ENCODE peak calls at places on chromosome 11, in ten cellular contexts. P, D, Q, J, Y, T, R, V, E and W are unnamed samples.

GRCh38 chr11:109772846-109773400 is 320.3 kb upstream of the ZC3H12C start:
- DNase-seq in J (no peak), R (no peak), V (no peak), E (peak; percentile 67), Y (no peak), D (no peak), Q (no peak), T (no peak), P (no peak), W (no peak)

GRCh38 chr11:110158317-110159200 is 65.4 kb downstream of the ZC3H12C start:
- DNase-seq in V (no peak), Y (no peak), E (no peak), R (no peak), Q (no peak), D (no peak), T (no peak), P (no peak), J (no peak), W (no peak)

GRCh38 chr11:32809313-32809712 is 14.9 kb upstream of the CCDC73 start:
- DNase-seq in T (peak; percentile 78), D (peak; percentile 5), V (peak; percentile 84), R (peak; percentile 85), J (peak; percentile 85), Q (peak; percentile 72), P (no peak), Y (peak; percentile 44), E (peak; percentile 67), W (peak; percentile 40)

GRCh38 chr11:44403587-44404322 is 93.8 kb upstream of the ALX4 start:
- DNase-seq in V (no peak), T (no peak), P (no peak), R (no peak), J (no peak), E (no peak), Q (no peak), Y (no peak), D (no peak), W (no peak)

GRCh38 chr11:83206771-83207413 is 13.4 kb downstream of the ANKRD42 start:
- DNase-seq in Y (no peak), P (no peak), V (no peak), Q (no peak), E (no peak), R (no peak), T (no peak), D (no peak), J (no peak), W (no peak)

GRCh38 chr11:9569588-9570164 is 3.8 kb upstream of the WEE1 start:
- DNase-seq in Q (no peak), E (no peak), D (no peak), J (no peak), T (no peak), R (no peak), V (no peak), P (no peak), Y (no peak), W (no peak)

GRCh38 chr11:1131033-1131911 is 26.5 kb upstream of the MUC5AC start:
- DNase-seq in D (no peak), R (no peak), Q (no peak), P (peak; percentile 46), E (no peak), Y (no peak), T (peak; percentile 30), V (no peak), J (no peak), W (no peak)

GRCh38 chr11:10275714-10276113 is 18.3 kb downstream of the SBF2 start:
- DNase-seq in P (no peak), V (peak; percentile 24), J (no peak), D (no peak), T (no peak), R (no peak), E (no peak), Y (no peak), Q (no peak), W (no peak)

GRCh38 chr11:7965386-7965785 is at the start of gene NLRP10:
- DNase-seq in Q (peak; percentile 95), R (no peak), Y (peak; percentile 85), E (no peak), V (peak; percentile 85), T (no peak), J (peak; percentile 39), P (no peak), D (no peak), W (peak; percentile 76)

GRCh38 chr11:34618406-34618805 is 2.5 kb upstream of the EHF start:
- DNase-seq in V (no peak), Y (no peak), P (no peak), R (no peak), J (no peak), T (no peak), E (no peak), Q (no peak), D (no peak), W (no peak)

GRCh38 chr11:123654566-123655081 is at the start of gene SCN3B:
- DNase-seq in Y (peak; percentile 53), D (no peak), Q (peak; percentile 61), J (peak; percentile 59), P (peak; percentile 91), V (peak; percentile 74), R (peak; percentile 62), T (peak; percentile 87), E (peak; percentile 96), W (peak; percentile 26)

GRCh38 chr11:79274636-79275315 is 166.1 kb downstream of the TENM4 start:
- DNase-seq in J (no peak), D (no peak), P (no peak), R (peak; percentile 19), V (no peak), T (no peak), Y (no peak), E (no peak), Q (peak; percentile 77), W (peak; percentile 32)

DNA sequence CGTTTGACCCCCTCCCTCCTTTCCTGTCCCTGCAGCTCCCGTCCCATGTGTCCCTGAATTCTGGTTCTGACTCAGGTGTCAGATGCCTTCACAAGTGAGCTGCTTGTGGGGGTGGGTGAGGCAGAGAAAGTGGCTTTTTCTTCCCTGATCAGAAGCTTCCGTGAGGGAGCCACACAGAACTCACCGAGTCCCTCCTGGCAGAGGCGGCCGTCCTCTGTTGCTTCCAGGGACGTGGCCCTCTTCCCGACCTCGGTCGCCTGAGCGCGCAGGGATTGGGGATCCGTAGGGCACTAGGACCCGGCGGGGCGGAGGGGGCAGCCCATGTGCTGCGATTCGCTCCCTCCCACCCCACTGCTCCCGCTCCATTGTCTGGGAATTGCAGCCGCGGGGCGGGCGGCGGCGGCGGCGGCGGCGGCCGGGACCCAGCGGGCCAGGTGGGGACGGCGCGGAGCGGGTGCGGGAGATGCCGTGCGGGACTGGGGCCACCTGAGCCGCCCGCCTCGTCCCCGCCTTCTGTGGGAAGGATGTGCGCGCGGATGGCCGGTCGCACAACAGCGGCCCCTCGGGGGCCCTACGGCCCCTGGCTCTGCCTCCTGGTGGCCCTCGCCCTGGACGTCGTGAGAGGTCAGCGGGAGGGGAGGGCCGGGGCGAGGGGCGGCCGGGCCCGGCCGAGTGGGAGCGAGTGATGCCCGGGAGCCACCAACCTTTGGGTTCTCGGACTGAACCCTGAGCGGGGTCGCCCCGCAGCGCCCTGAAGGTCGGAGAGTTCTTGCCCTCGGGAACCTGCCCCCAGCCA is at the start of gene TMEM132A:
- DNase-seq in R (peak; percentile 66), Q (peak; percentile 68), Y (peak; percentile 75), P (peak; percentile 89), T (peak; percentile 91), J (peak; percentile 62), V (peak; percentile 82), D (no peak), E (peak; percentile 80), W (peak; percentile 8)
- H3K4me3 ChIP-seq in R (peak within 1 kb of the TSS; percentile 69), Q (peak within 1 kb of the TSS; percentile 65), Y (peak within 1 kb of the TSS; percentile 51), P (peak within 1 kb of the TSS; percentile 48), T (peak within 1 kb of the TSS; percentile 68), J (peak within 1 kb of the TSS; percentile 66), V (peak within 1 kb of the TSS; percentile 85), D (peak within 1 kb of the TSS; percentile 51), E (peak within 1 kb of the TSS; percentile 70), W (peak within 1 kb of the TSS; percentile 82)

DNA sequence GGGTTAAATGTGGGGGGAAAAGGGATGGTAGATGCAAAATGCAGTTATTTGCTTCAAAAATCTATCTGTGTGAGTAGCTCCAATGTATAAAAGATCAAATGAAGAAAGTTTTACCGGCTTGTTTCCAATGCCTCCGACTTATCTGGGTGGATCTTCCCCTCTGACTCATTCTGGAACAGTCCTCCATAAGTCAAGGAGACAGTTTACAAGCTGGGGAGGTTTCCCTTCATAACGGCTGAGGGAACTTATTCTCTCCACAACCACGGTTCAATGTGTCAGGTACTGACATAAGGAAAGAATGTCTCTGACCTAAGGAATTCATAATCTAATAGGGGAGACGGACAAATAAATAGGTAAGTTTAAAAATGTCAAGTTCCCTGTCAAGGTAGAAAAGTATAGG is 49.7 kb upstream of the BIRC3 start:
- DNase-seq in V (peak; percentile 81), D (no peak), T (no peak), J (peak; percentile 39), Q (peak; percentile 81), Y (no peak), R (no peak), E (no peak), P (no peak), W (no peak)
- H3K4me3 ChIP-seq in V (peak overlapping the region; percentile 85), D (no peak overlapping the region), T (no peak overlapping the region), J (no peak overlapping the region), Q (peak overlapping the region; percentile 44), Y (peak overlapping the region; percentile 50), R (no peak overlapping the region), E (no peak overlapping the region), P (no peak overlapping the region), W (no peak overlapping the region)

GRCh38 chr11:117230981-117231636 is 764 bp downstream of the PCSK7 start:
- DNase-seq in T (no peak), E (no peak), R (no peak), V (peak; percentile 46), Q (no peak), P (no peak), D (no peak), Y (no peak), J (no peak), W (no peak)

GRCh38 chr11:117231637-117232021 is 244 bp downstream of the PCSK7 start:
- DNase-seq in D (no peak), V (no peak), T (no peak), Y (no peak), Q (no peak), E (no peak), P (no peak), J (no peak), R (no peak), W (no peak)

GRCh38 chr11:117229931-117230285 is 2.0 kb downstream of the PCSK7 start:
- DNase-seq in V (no peak), R (no peak), P (no peak), D (no peak), Y (no peak), E (no peak), Q (no peak), T (no peak), J (no peak), W (no peak)

GRCh38 chr11:117229411-117229810 is 2.5 kb downstream of the PCSK7 start:
- DNase-seq in P (peak; percentile 69), R (no peak), Q (no peak), T (no peak), J (no peak), V (no peak), E (no peak), Y (no peak), D (no peak), W (no peak)

GRCh38 chr11:117230286-117230961 is 1.4 kb downstream of the PCSK7 start:
- DNase-seq in Q (peak; percentile 51), R (no peak), T (no peak), J (no peak), V (peak; percentile 36), E (no peak), Y (no peak), P (peak; percentile 46), D (peak; percentile 15), W (no peak)
- H3K4me3 ChIP-seq in Q (no peak overlapping the region), R (peak overlapping the region; percentile 94), T (no peak overlapping the region), J (peak overlapping the region; percentile 94), V (peak overlapping the region; percentile 86), E (peak overlapping the region; percentile 99), Y (peak overlapping the region; percentile 1), P (peak overlapping the region; percentile 97), D (peak overlapping the region; percentile 93), W (peak overlapping the region; percentile 85)

GRCh38 chr11:125901872-125902271 is 1.1 kb downstream of the PUS3 start:
- DNase-seq in R (no peak), T (no peak), Q (no peak), Y (no peak), V (no peak), D (no peak), E (no peak), P (no peak), J (no peak), W (no peak)
- H3K4me3 ChIP-seq in R (no peak overlapping the region), T (no peak overlapping the region), Q (no peak overlapping the region), Y (peak overlapping the region; percentile 82), V (peak overlapping the region; percentile 90), D (no peak overlapping the region), E (peak overlapping the region; percentile 22), P (peak overlapping the region; percentile 94), J (no peak overlapping the region), W (peak overlapping the region; percentile 70)